ENCODE peak calls at places on chromosomes 11 and 22, in four cellular contexts. X is kidney, E is ovary, C is pancreas. Q is an unnamed sample. For H3K4me1 and H3K9me3, the result is how much of the 10 kb centered on the place peaks cover.

GRCh38 chr11:33649944-33650343 is 50.7 kb downstream of the C11orf91 start:
- DNase-seq in X (no peak), E (no peak), C (no peak), Q (no peak)

GRCh38 chr22:43723816-43724215 is 88.3 kb downstream of the EFCAB6 start:
- DNase-seq in X (no peak), E (no peak), C (no peak), Q (no peak)

GRCh38 chr11:16840951-16841350 is 102.5 kb downstream of the C11orf58 start:
- DNase-seq in X (no peak), E (no peak), C (no peak), Q (no peak)

GRCh38 chr22:38403806-38404205 is 51.2 kb downstream of the KCNJ4 start:
- DNase-seq in X (peak), E (no peak), C (no peak), Q (no peak)

GRCh38 chr11:46682773-46683752 is 17.4 kb downstream of the ARHGAP1 start:
- DNase-seq in X (peak), E (no peak), C (peak), Q (peak)

GRCh38 chr22:23065069-23065451 is 5.3 kb upstream of the GNAZ start:
- DNase-seq in X (peak), E (peak), C (peak), Q (peak)

GRCh38 chr22:46031965-46032851 is 55.2 kb upstream of the WNT7B start:
- DNase-seq in X (peak), E (peak), C (peak), Q (peak)

GRCh38 chr22:39940757-39941305 is 19.4 kb upstream of the TMA7B start:
- DNase-seq in X (no peak), E (no peak), C (no peak), Q (no peak)

GRCh38 chr22:28102413-28102812 is 183.4 kb upstream of the PITPNB start:
- DNase-seq in X (no peak), E (no peak), C (no peak), Q (no peak)

GRCh38 chr11:36818410-36818809 is 220.4 kb upstream of the RAG2 start:
- DNase-seq in X (no peak), E (no peak), C (no peak), Q (no peak)

GRCh38 chr11:120662071-120662611 is 150.6 kb downstream of the GRIK4 start:
- DNase-seq in X (no peak), E (no peak), C (no peak), Q (no peak)

GRCh38 chr11:119697882-119698281 is 31.1 kb downstream of the NECTIN1 start:
- DNase-seq in X (no peak), E (no peak), C (peak), Q (peak)

GRCh38 chr22:25567305-25567704 is 2.8 kb downstream of the GRK3 start:
- DNase-seq in X (no peak), E (no peak), C (no peak), Q (no peak)

GRCh38 chr22:25069758-25070461 is 117.4 kb downstream of the KIAA1671 start:
- DNase-seq in X (no peak), E (peak), C (no peak), Q (no peak)

GRCh38 chr22:25354456-25354855 is 135.0 kb downstream of the CRYBB2 start:
- DNase-seq in X (peak), E (no peak), C (no peak), Q (no peak)

GRCh38 chr22:31977141-31977781 is 32.9 kb downstream of the YWHAH start:
- DNase-seq in X (peak), E (peak), C (peak), Q (peak)

GRCh38 chr22:20615021-20615420 is 107.6 kb downstream of the MED15 start:
- DNase-seq in X (no peak), E (no peak), C (no peak), Q (no peak)

GRCh38 chr22:39748877-39749276 is 144.7 kb downstream of the ENTHD1 start:
- DNase-seq in X (no peak), E (no peak), C (no peak), Q (no peak)

GRCh38 chr22:39994566-39995345 is at the start of gene FAM83F:
- DNase-seq in X (peak), E (no peak), C (peak), Q (peak)

GRCh38 chr22:45425101-45425500 is 11.6 kb downstream of the RIBC2 start:
- DNase-seq in X (peak), E (no peak), C (no peak), Q (peak)

GRCh38 chr11:60343094-60343704 is 16.1 kb downstream of the MS4A6E start:
- DNase-seq in X (no peak), E (no peak), C (no peak), Q (no peak)

GRCh38 chr11:73330569-73331093 is 22.6 kb downstream of the ARHGEF17 start:
- DNase-seq in X (no peak), E (no peak), C (no peak), Q (no peak)

GRCh38 chr11:116333193-116333592 is 439.6 kb downstream of the BUD13 start:
- DNase-seq in X (no peak), E (no peak), C (no peak), Q (no peak)

GRCh38 chr11:125082040-125082439 is 18.9 kb downstream of the SLC37A2 start:
- DNase-seq in X (no peak), E (no peak), C (no peak), Q (no peak)

GRCh38 chr22:35355744-35356420 is 25.0 kb upstream of the HMOX1 start:
- DNase-seq in X (no peak), E (no peak), C (no peak), Q (no peak)

GRCh38 chr22:30198152-30198845 is 48.3 kb downstream of the LIF start:
- DNase-seq in X (no peak), E (no peak), C (no peak), Q (no peak)

GRCh38 chr22:30197389-30197788 is 49.2 kb downstream of the LIF start:
- DNase-seq in X (no peak), E (no peak), C (no peak), Q (no peak)

GRCh38 chr22:30195245-30196140 is 51.1 kb downstream of the LIF start:
- DNase-seq in X (no peak), E (no peak), C (no peak), Q (no peak)

GRCh38 chr22:30196141-30196866 is 50.3 kb downstream of the LIF start:
- DNase-seq in X (peak), E (peak), C (no peak), Q (no peak)

DNA sequence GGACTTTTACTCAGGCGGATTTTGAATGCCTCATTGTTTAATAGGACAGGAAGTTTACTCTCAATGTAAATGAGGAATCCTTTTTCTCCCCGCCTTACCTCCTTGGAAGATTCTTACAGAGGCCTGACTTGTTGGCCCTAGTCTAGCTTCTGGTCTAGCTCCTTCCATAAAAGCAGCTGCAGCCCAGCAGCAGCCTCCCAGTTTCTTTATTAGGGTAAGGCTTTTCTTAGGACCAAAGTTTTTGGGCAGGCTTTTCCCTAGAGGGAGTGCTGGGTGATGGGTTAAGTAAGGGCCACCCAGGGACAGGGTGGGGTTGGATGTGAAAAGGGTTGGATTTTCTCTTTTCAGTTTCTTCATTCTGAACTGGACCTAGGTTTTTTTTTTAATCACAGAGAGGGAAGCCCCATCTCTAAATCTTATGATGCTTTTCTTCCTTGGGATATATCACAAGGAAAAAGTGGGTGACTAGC is 49.7 kb downstream of the LIF start:
- DNase-seq in X (no peak), E (no peak), C (no peak), Q (no peak)
- H3K4me1 ChIP-seq in X (under half), E (under half), C (under half), Q (under half)

GRCh38 chr22:47249370-47249928 is 487.0 kb downstream of the TBC1D22A start:
- DNase-seq in X (no peak), E (no peak), C (no peak), Q (no peak)
- H3K9me3 ChIP-seq in X (under half), E (under half), C (under half), Q (under half)

DNA sequence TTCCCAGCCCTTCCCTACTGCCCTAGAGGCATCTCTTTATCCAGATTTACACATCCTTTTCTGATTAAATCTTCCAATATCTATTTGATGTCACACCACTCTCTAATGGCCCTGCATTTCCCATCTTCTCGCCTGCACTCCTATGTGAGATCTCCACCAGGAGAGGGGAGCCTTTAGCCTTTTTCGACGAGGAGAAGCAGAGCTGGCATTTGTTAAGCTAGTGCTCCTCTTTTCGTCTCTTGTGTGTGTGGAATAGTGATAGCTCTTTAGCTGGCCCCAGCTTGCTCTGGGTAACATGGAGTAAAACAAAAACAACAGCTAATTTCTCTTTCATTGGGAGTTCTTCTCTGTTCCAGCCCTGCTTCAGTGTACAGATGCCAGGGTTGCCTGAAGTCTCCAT is 536.5 kb downstream of the NTM start:
- DNase-seq in X (no peak), E (no peak), C (no peak), Q (no peak)
- H3K27ac ChIP-seq in X (no peak), E (no peak), C (no peak), Q (no peak)

GRCh38 chr11:5608778-5609177 is 12.3 kb downstream of the TRIM6 start:
- DNase-seq in X (no peak), E (no peak), C (no peak), Q (no peak)

GRCh38 chr11:5605849-5606248 is 9.4 kb downstream of the TRIM6 start:
- DNase-seq in X (no peak), E (no peak), C (no peak), Q (no peak)

GRCh38 chr11:5610446-5610845 is 14.0 kb downstream of the TRIM6 start:
- DNase-seq in X (no peak), E (no peak), C (no peak), Q (no peak)

GRCh38 chr11:5611627-5612026 is 13.2 kb upstream of the TRIM34 start:
- DNase-seq in X (no peak), E (no peak), C (no peak), Q (no peak)
- H3K4me1 ChIP-seq in X (under half), E (under half), C (under half), Q (under half)

DNA sequence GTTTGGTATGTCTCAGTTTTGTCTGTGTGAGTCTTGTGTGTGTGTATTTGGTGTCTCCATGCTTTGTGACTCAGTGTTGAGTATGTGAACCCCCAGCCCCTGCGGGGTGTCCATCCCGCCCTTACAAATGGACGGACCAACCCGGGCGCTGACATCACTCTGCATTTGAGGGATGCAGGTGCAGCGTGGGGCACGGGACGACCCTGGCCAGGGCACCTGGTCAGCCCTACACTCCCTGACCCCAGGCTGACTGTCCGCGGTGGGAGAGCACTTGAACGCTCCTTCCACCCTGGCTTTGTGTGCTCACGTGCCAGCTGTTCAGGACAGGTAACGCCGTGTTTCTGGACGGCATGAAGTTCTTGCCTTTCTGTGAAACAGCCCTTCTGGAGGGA is 369.0 kb downstream of the BRD1 start:
- DNase-seq in X (no peak), E (no peak), C (no peak), Q (no peak)
- H3K9me3 ChIP-seq in X (under half), E (under half), C (under half), Q (under half)

GRCh38 chr11:48054994-48055291 is 74.6 kb downstream of the PTPRJ start:
- DNase-seq in X (no peak), E (no peak), C (no peak), Q (no peak)

GRCh38 chr11:48055292-48056132 is 75.2 kb downstream of the PTPRJ start:
- DNase-seq in X (peak), E (no peak), C (no peak), Q (no peak)

GRCh38 chr11:48058777-48059176 is 78.4 kb downstream of the PTPRJ start:
- DNase-seq in X (no peak), E (no peak), C (no peak), Q (no peak)

GRCh38 chr11:48058064-48058463 is 77.7 kb downstream of the PTPRJ start:
- DNase-seq in X (no peak), E (no peak), C (no peak), Q (peak)

GRCh38 chr11:48056325-48057183 is 76.2 kb downstream of the PTPRJ start:
- DNase-seq in X (no peak), E (no peak), C (no peak), Q (no peak)
- H3K27ac ChIP-seq in X (peak), E (no peak), C (no peak), Q (no peak)

DNA sequence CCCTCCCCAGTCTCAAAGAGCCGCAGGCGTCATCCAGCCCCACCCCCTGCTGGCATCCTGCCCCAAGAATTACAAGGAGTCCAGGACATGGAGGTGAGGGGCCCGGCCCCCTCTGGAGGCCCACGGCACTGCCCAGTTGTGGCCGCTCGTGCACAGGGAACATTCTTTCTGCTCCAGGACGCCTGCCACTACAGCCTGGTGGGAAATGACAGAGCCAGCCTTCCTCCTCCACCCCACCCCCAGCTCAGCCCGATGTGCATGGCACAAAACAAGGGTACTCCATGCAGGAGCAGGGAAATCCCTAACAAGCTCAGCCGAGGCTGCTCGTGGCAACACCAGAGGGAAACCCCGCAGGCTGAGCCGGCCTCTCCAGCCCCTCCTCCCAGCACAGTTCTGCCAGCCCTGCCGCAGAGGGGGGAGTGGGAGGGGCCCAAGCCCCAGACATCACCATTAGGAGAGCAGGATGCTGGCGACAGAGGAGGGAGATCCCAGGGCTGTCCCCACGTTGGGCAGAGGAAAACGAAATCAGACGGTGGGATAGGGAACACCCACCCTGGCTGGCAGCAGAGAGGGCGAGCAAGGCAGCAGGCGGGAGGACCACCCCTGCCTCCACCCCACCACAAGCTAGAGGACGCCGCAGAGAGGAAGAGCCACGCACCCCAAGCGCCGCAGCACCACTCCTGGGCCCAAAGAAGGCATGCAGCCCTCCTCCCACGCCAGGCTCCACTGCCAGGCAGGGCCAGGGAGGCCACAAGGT is 10.0 kb downstream of the IGSF9B start:
- DNase-seq in X (peak), E (no peak), C (no peak), Q (no peak)
- H3K4me1 ChIP-seq in X (under half), E (under half), C (under half), Q (under half)